ENCODE peak calls at places on chromosomes 13 and 19, in four cellular contexts. H is K562, O is H1, S is GM12878. P is an unnamed sample. For H3K36me3, the result is how much of the 10 kb centered on the place peaks cover.

GRCh38 chr13:75319244-75319643 is 162.7 kb downstream of the TBC1D4 start:
- DNase-seq in H (no peak), O (no peak), S (no peak), P (no peak)

GRCh38 chr19:5339950-5340636 is 519 bp downstream of the PTPRS start:
- DNase-seq in H (peak), O (no peak), S (no peak), P (peak)

GRCh38 chr19:58227964-58228583 is 640 bp upstream of the ZNF544 start:
- DNase-seq in H (peak), O (no peak), S (no peak), P (peak)

GRCh38 chr19:38679839-38680238 is 32.4 kb downstream of the ACTN4 start:
- DNase-seq in H (no peak), O (no peak), S (no peak), P (no peak)

GRCh38 chr13:33080962-33081655 is 64.9 kb downstream of the KL start:
- DNase-seq in H (no peak), O (no peak), S (no peak), P (no peak)

GRCh38 chr13:111927181-111927540 is 139.8 kb upstream of the SOX1 start:
- DNase-seq in H (no peak), O (no peak), S (no peak), P (no peak)

GRCh38 chr13:100106005-100106404 is 17.1 kb downstream of the PCCA start:
- DNase-seq in H (no peak), O (no peak), S (no peak), P (no peak)

GRCh38 chr19:15498910-15499309 is 9.4 kb upstream of the CYP4F22 start:
- DNase-seq in H (no peak), O (no peak), S (no peak), P (peak)

GRCh38 chr13:99982741-99983400 is 1.3 kb downstream of the ZIC2 start:
- DNase-seq in H (peak), O (no peak), S (no peak), P (peak)

GRCh38 chr19:52665047-52665446 is 26.9 kb upstream of the ZNF83 start:
- DNase-seq in H (peak), O (no peak), S (no peak), P (no peak)

GRCh38 chr13:23558675-23559536 is 11.3 kb upstream of the TNFRSF19 start:
- DNase-seq in H (peak), O (no peak), S (no peak), P (peak)

DNA sequence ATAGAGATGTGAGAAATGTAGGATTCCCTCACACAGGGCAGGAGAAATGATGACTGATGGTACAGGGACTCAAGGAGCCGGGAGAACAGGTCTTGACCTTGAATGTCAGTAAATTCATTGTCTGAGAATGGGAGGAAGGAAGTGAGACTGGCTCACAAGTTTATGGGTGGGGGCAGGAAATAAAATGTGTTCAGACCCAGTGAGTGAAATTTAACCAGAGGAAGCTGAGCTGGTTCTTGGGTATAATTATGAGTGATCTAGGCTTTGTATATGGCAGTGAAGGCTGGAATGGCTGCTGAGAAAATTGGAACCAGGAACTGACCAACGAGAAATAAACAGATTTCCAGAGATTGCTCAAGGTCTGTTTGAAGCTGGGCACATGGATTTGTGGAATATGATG is 6.3 kb upstream of the IGSF23 start:
- DNase-seq in H (no peak), O (no peak), S (no peak), P (no peak)
- TF ChIP-seq CREB1 in H (no peak), O (no peak), S (no peak), P (no peak)

GRCh38 chr19:17194608-17195007 is 20.5 kb upstream of the USE1 start:
- DNase-seq in H (no peak), O (no peak), S (no peak), P (no peak)

GRCh38 chr19:17197666-17198065 is 17.5 kb upstream of the USE1 start:
- DNase-seq in H (no peak), O (no peak), S (no peak), P (no peak)

GRCh38 chr19:17192751-17193150 is 22.4 kb upstream of the USE1 start:
- DNase-seq in H (no peak), O (no peak), S (no peak), P (no peak)

GRCh38 chr19:17196610-17197009 is 18.5 kb upstream of the USE1 start:
- DNase-seq in H (no peak), O (no peak), S (no peak), P (no peak)

DNA sequence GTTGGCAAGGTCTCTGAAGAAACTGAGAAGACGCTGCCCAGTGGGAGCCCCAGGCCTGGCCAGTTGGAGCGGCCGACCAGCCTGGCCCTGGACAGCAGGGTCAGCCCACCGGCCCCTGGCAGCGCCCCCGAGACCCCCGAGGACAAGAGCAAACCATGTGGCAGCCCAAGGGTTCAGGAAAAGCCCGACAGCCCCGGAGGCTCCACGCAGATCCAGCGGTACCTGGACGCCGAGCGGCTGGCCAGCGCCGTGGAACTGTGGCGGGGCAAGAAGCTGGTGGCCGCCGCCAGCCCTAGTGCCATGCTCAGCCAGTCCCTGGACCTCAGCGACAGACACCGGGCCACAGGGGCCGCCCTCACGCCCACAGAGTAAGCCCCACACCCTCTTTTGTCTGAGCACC is 20.1 kb upstream of the USE1 start:
- DNase-seq in H (no peak), O (no peak), S (no peak), P (no peak)
- H3K36me3 ChIP-seq in H (half or more), O (under half), S (under half), P (under half)

GRCh38 chr13:21998279-21998678 is 327.4 kb downstream of the FGF9 start:
- DNase-seq in H (no peak), O (no peak), S (no peak), P (peak)
- TF ChIP-seq CREB1 in H (no peak), O (no peak), S (no peak), P (no peak)

GRCh38 chr19:19306191-19306590 is 14.1 kb downstream of the SUGP1 start:
- DNase-seq in H (no peak), O (no peak), S (no peak), P (no peak)

GRCh38 chr19:19304186-19304975 is 15.9 kb downstream of the SUGP1 start:
- DNase-seq in H (no peak), O (no peak), S (no peak), P (no peak)

GRCh38 chr19:19303411-19303810 is 16.9 kb downstream of the SUGP1 start:
- DNase-seq in H (no peak), O (no peak), S (no peak), P (no peak)

GRCh38 chr19:19305066-19305465 is 15.2 kb downstream of the SUGP1 start:
- DNase-seq in H (no peak), O (no peak), S (no peak), P (no peak)

DNA sequence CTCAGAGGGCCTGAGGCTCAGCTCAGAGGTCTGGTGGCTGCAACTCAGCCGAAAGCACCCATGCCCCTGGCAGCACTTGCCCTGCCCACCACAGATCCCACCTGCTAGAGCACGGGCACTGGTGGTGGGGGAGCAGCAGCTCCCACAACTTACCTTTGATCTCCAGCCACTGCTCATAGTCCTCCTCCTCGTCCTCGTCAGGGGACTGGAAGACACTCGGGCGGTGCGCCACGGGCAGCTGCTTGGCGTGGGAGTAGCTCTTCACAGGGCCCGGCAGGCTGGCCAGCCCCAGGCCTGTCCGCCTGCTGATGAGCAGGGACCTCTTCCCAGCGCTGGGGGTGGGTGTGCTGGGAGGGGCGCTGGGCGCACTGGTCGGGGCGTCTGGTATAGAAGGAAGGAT is 14.6 kb downstream of the SUGP1 start:
- DNase-seq in H (no peak), O (no peak), S (no peak), P (no peak)
- H3K36me3 ChIP-seq in H (half or more), O (under half), S (under half), P (under half)

GRCh38 chr13:87536499-87536898 is 134.7 kb upstream of the SLITRK5 start:
- DNase-seq in H (no peak), O (no peak), S (no peak), P (no peak)

GRCh38 chr13:87537946-87538345 is 133.2 kb upstream of the SLITRK5 start:
- DNase-seq in H (no peak), O (no peak), S (no peak), P (no peak)

GRCh38 chr13:87535911-87536310 is 135.3 kb upstream of the SLITRK5 start:
- DNase-seq in H (no peak), O (no peak), S (no peak), P (no peak)

GRCh38 chr13:87538366-87539052 is 132.7 kb upstream of the SLITRK5 start:
- DNase-seq in H (no peak), O (no peak), S (no peak), P (no peak)

DNA sequence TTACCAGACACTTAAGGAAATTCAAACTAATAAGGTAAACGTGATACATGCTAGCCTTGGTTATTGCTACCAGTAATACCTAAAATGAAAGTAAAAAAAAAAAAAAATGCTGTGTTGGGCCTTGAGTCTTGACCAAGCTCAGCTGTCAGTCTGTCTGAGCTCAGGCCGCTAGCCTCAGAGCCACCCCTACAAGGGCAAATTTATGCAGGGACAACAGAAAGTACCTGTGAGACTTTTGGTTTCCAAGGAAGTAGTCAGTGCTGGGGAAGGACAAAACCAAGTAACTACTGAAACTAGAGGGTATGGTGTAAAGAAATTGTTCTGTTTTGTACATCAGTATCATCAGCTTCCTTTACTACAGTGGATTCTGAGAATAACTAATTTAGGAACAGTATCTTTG is 134.3 kb upstream of the SLITRK5 start:
- DNase-seq in H (no peak), O (no peak), S (no peak), P (no peak)
- TF ChIP-seq CREB1 in H (no peak), O (no peak), S (no peak), P (no peak)